ENCODE peak calls at places on chromosomes 7 and 10, in four cellular contexts. O, E, S and P are unnamed samples.

GRCh38 chr10:48289652-48290238 is 15.2 kb upstream of the FRMPD2 start:
- DNase-seq in E (peak; percentile 67), S (no peak), O (peak; percentile 75), P (peak; percentile 22)

GRCh38 chr7:144747961-144748360 is 87.9 kb downstream of the TPK1 start:
- DNase-seq in E (no peak), O (no peak), S (no peak), P (no peak)

GRCh38 chr10:13608246-13608853 is 21.6 kb downstream of the PRPF18 start:
- DNase-seq in E (no peak), S (no peak), O (no peak), P (no peak)

GRCh38 chr10:112223725-112224124 is 40.2 kb upstream of the GPAM start:
- DNase-seq in O (no peak), E (no peak), S (no peak), P (no peak)

GRCh38 chr10:108544500-108545120 is 1378.7 kb downstream of the XPNPEP1 start:
- DNase-seq in O (peak; percentile 75), S (peak; percentile 75), E (peak; percentile 74), P (peak; percentile 8)

GRCh38 chr7:106284516-106285050 is at the start of gene NAMPT:
- DNase-seq in E (no peak), S (peak; percentile 82), O (peak; percentile 73), P (peak; percentile 96)

GRCh38 chr7:89133819-89134218 is 338.3 kb upstream of the TEX47 start:
- DNase-seq in E (no peak), O (no peak), S (no peak), P (no peak)

GRCh38 chr7:110010379-110010778 is 1080.5 kb upstream of the LRRN3 start:
- DNase-seq in S (no peak), O (no peak), E (no peak), P (no peak)

GRCh38 chr10:68348265-68348741 is 15.6 kb upstream of the PBLD start:
- DNase-seq in E (peak; percentile 23), S (no peak), O (peak; percentile 61), P (peak; percentile 69)

GRCh38 chr7:138785587-138786437 is 12.0 kb upstream of the TMEM213 start:
- DNase-seq in E (no peak), O (peak; percentile 17), S (no peak), P (no peak)

GRCh38 chr10:17673517-17674051 is 29.6 kb downstream of the STAM start:
- DNase-seq in E (no peak), O (no peak), S (no peak), P (no peak)

GRCh38 chr7:153297141-153297540 is 537.6 kb downstream of the ACTR3B start:
- DNase-seq in S (no peak), E (no peak), O (no peak), P (no peak)

GRCh38 chr10:13102002-13102794 is 2.2 kb downstream of the OPTN start:
- DNase-seq in S (no peak), O (no peak), E (no peak), P (no peak)

GRCh38 chr7:8114175-8114574 is 145.6 kb downstream of the GLCCI1 start:
- DNase-seq in O (no peak), E (no peak), S (no peak), P (no peak)

GRCh38 chr10:32905466-32905865 is 52.6 kb downstream of the ITGB1 start:
- DNase-seq in S (no peak), O (no peak), E (no peak), P (no peak)

GRCh38 chr10:52782554-52782953 is 10.0 kb upstream of the MBL2 start:
- DNase-seq in S (no peak), O (no peak), E (no peak), P (no peak)

GRCh38 chr10:84563355-84563754 is 235.0 kb downstream of the CCSER2 start:
- DNase-seq in O (no peak), S (no peak), E (no peak), P (no peak)

GRCh38 chr7:36002900-36003299 is 150.2 kb upstream of the EEPD1 start:
- DNase-seq in S (no peak), E (no peak), O (no peak), P (no peak)

GRCh38 chr10:79248341-79248931 is 98.8 kb upstream of the PPIF start:
- DNase-seq in O (no peak), S (peak; percentile 93), E (no peak), P (no peak)

GRCh38 chr10:86749835-86750234 is 6.6 kb upstream of the BMPR1A start:
- DNase-seq in S (no peak), O (no peak), E (no peak), P (no peak)